ENCODE peak calls at places on chromosomes 16 and 17, in seven cellular contexts. V is left cardiac atrium; Z is Caco-2; O is endothelial cell of umbilical vein; H is activated CD4-positive, alpha-beta T cell treated with anti-CD3 and anti-CD28 coated beads, Interleukin-2, amount 50 U/mL, for 1 hour; G is heart right ventricle; T is Calu3. B is an unnamed sample.

GRCh38 chr17:41393294-41393693 is 4.1 kb downstream of the KRT31 start:
- DNase-seq in V (no peak), Z (no peak), O (no peak), H (no peak), G (peak; percentile 35), T (no peak), B (no peak)

GRCh38 chr16:1546430-1546829 is 13.0 kb downstream of the TMEM204 start:
- DNase-seq in V (no peak), Z (no peak), O (no peak), H (no peak), G (no peak), T (no peak), B (no peak)

GRCh38 chr17:61160789-61161440 is 238.7 kb upstream of the TBX2 start:
- DNase-seq in V (no peak), Z (no peak), O (no peak), H (no peak), G (no peak), T (no peak), B (no peak)

GRCh38 chr16:13923703-13924298 is 3.8 kb downstream of the ERCC4 start:
- DNase-seq in V (no peak), Z (no peak), O (peak; percentile 67), H (no peak), G (no peak), T (no peak), B (peak; percentile 74)

GRCh38 chr17:73956169-73956568 is 247.3 kb upstream of the RPL38 start:
- DNase-seq in V (no peak), Z (no peak), O (no peak), H (no peak), G (no peak), T (no peak), B (no peak)

GRCh38 chr16:77807-78443 is at the start of gene MPG:
- DNase-seq in V (peak; percentile 91), Z (peak; percentile 88), O (peak; percentile 69), H (peak; percentile 77), G (peak; percentile 89), T (peak; percentile 92), B (peak; percentile 83)

GRCh38 chr16:11666108-11667055 is 1.9 kb upstream of the SNN start:
- DNase-seq in V (no peak), Z (no peak), O (no peak), H (no peak), G (no peak), T (no peak), B (no peak)

GRCh38 chr17:14903810-14904209 is 361.3 kb downstream of the PMP22 start:
- DNase-seq in V (no peak), Z (no peak), O (no peak), H (no peak), G (no peak), T (no peak), B (no peak)

GRCh38 chr17:17569691-17570090 is 21.8 kb downstream of the PEMT start:
- DNase-seq in V (no peak), Z (no peak), O (no peak), H (no peak), G (peak; percentile 48), T (no peak), B (no peak)

GRCh38 chr16:69691980-69692911 is 34.1 kb downstream of the NQO1 start:
- DNase-seq in V (no peak), Z (no peak), O (no peak), H (no peak), G (no peak), T (no peak), B (peak; percentile 4)

GRCh38 chr17:68539536-68540469 is 27.6 kb downstream of the PRKAR1A start:
- DNase-seq in V (no peak), Z (peak; percentile 14), O (no peak), H (no peak), G (no peak), T (peak; percentile 13), B (no peak)

GRCh38 chr17:78142113-78142861 is 3.9 kb upstream of the C17orf99 start:
- DNase-seq in V (peak; percentile 19), Z (no peak), O (no peak), H (no peak), G (no peak), T (peak; percentile 87), B (peak; percentile 42)

GRCh38 chr17:8801135-8801840 is 2.1 kb upstream of the MFSD6L start:
- DNase-seq in V (no peak), Z (no peak), O (no peak), H (no peak), G (no peak), T (no peak), B (no peak)

GRCh38 chr17:40532520-40533253 is 31.3 kb upstream of the TNS4 start:
- DNase-seq in V (peak; percentile 13), Z (no peak), O (peak; percentile 94), H (no peak), G (no peak), T (no peak), B (peak; percentile 89)

GRCh38 chr17:3474212-3474611 is 1.6 kb upstream of the ASPA start:
- DNase-seq in V (no peak), Z (peak; percentile 47), O (no peak), H (no peak), G (no peak), T (no peak), B (peak; percentile 1)

GRCh38 chr16:67396159-67396774 is 3.0 kb upstream of the TPPP3 start:
- DNase-seq in V (peak; percentile 92), Z (peak; percentile 89), O (peak; percentile 37), H (no peak), G (peak; percentile 92), T (peak; percentile 92), B (peak; percentile 80)

GRCh38 chr17:9115446-9116265 is 94.3 kb downstream of the NTN1 start:
- DNase-seq in V (peak; percentile 85), Z (peak; percentile 17), O (peak; percentile 4), H (peak; percentile 8), G (peak; percentile 70), T (peak; percentile 22), B (peak; percentile 40)

GRCh38 chr17:70544307-70544706 is 375.0 kb downstream of the KCNJ2 start:
- DNase-seq in V (no peak), Z (no peak), O (no peak), H (no peak), G (no peak), T (no peak), B (no peak)

GRCh38 chr16:11088432-11088794 is 144.0 kb downstream of the CLEC16A start:
- DNase-seq in V (no peak), Z (no peak), O (no peak), H (no peak), G (no peak), T (no peak), B (no peak)